ENCODE peak calls at places on chromosomes 6 and 20, in ten cellular contexts. A, C, Z, Y, P, U, J, O, W and S are unnamed samples.

GRCh38 chr20:58942549-58942948 is 38.5 kb upstream of the NELFCD start:
- DNase-seq in U (peak; percentile 34), W (no peak), O (no peak), Y (no peak), C (no peak), J (no peak), Z (no peak), A (no peak), P (no peak), S (no peak)

GRCh38 chr6:4516206-4516605 is 260.0 kb upstream of the CDYL start:
- DNase-seq in P (no peak), Z (no peak), A (no peak), U (no peak), J (no peak), Y (no peak), W (no peak), C (no peak), O (no peak), S (no peak)

GRCh38 chr20:8766868-8767390 is 302.0 kb upstream of the PLCB4 start:
- DNase-seq in Z (no peak), O (no peak), A (no peak), P (peak; percentile 49), J (no peak), C (peak; percentile 4), U (no peak), Y (no peak), W (no peak), S (no peak)

GRCh38 chr20:5668529-5668868 is 81.7 kb upstream of the SHLD1 start:
- DNase-seq in A (no peak), J (no peak), Z (no peak), W (no peak), O (no peak), P (no peak), C (no peak), U (no peak), Y (no peak), S (no peak)

GRCh38 chr6:23983691-23984090 is 142.3 kb upstream of the NRSN1 start:
- DNase-seq in J (no peak), U (no peak), Z (no peak), P (no peak), W (no peak), O (no peak), Y (no peak), C (no peak), A (no peak), S (no peak)

GRCh38 chr6:111502154-111502553 is 19.1 kb upstream of the REV3L start:
- DNase-seq in A (no peak), P (no peak), U (no peak), C (no peak), Y (no peak), O (no peak), J (no peak), Z (no peak), W (no peak), S (no peak)

GRCh38 chr20:59827138-59828056 is 106.0 kb downstream of the SYCP2 start:
- DNase-seq in P (peak; percentile 66), U (no peak), C (peak; percentile 18), Y (no peak), Z (no peak), J (no peak), W (peak; percentile 52), A (no peak), O (no peak), S (peak; percentile 80)

GRCh38 chr20:33130553-33130952 is 37.4 kb upstream of the BPIFA2 start:
- DNase-seq in P (no peak), W (no peak), O (no peak), Y (no peak), C (no peak), Z (no peak), A (no peak), U (no peak), J (no peak), S (no peak)

GRCh38 chr20:62666736-62667529 is 24.6 kb downstream of the SLCO4A1 start:
- DNase-seq in Z (no peak), O (no peak), U (no peak), A (no peak), W (no peak), Y (peak; percentile 66), P (no peak), C (no peak), J (no peak), S (no peak)

GRCh38 chr6:108760158-108761050 is 87.8 kb upstream of the ARMC2 start:
- DNase-seq in A (no peak), O (peak; percentile 62), P (no peak), W (no peak), Y (no peak), J (no peak), C (no peak), Z (no peak), U (peak; percentile 39), S (peak; percentile 81)

GRCh38 chr6:158149641-158150040 is 18.4 kb downstream of the SERAC1 start:
- DNase-seq in J (no peak), C (no peak), Z (no peak), O (peak; percentile 48), W (no peak), P (peak; percentile 88), U (peak; percentile 79), A (no peak), Y (no peak), S (no peak)

GRCh38 chr6:32522302-32523047 is 7.6 kb downstream of the HLA-DRB5 start:
- DNase-seq in C (no peak), O (no peak), W (no peak), A (no peak), U (no peak), J (no peak), P (no peak), Y (no peak), Z (no peak), S (no peak)

GRCh38 chr20:44516491-44516890 is 5.4 kb downstream of the SERINC3 start:
- DNase-seq in O (no peak), C (no peak), P (no peak), J (no peak), A (no peak), W (no peak), Y (no peak), U (no peak), Z (no peak), S (no peak)

GRCh38 chr20:45433316-45433715 is 17.4 kb downstream of the PIGT start:
- DNase-seq in Z (no peak), Y (no peak), A (peak; percentile 78), O (peak; percentile 55), W (peak; percentile 79), U (peak; percentile 95), J (no peak), P (peak; percentile 85), C (peak; percentile 42), S (no peak)

GRCh38 chr6:154511735-154512097 is 1.2 kb upstream of the CNKSR3 start:
- DNase-seq in Y (peak; percentile 56), C (no peak), P (no peak), J (no peak), O (no peak), A (no peak), Z (no peak), U (no peak), W (no peak), S (no peak)

GRCh38 chr6:10589983-10590382 is 68.8 kb downstream of the GCNT2 start:
- DNase-seq in A (no peak), P (no peak), U (no peak), W (peak; percentile 19), J (no peak), Z (no peak), Y (no peak), C (no peak), O (no peak), S (no peak)